ENCODE peak calls at places on chromosomes 2 and 18, in seven cellular contexts. One of them, this sample, is unnamed.

GRCh38 chr18:25287096-25287495 is 64.9 kb downstream of the ZNF521 start:
- DNase-seq in body of pancreas: no peak
- DNase-seq in kidney: no peak
- DNase-seq in upper lobe of right lung: no peak
- DNase-seq in esophagus squamous epithelium: no peak
- DNase-seq in MM.1S: no peak
- DNase-seq in left ventricle myocardium inferior: no peak
- DNase-seq in this sample: no peak

GRCh38 chr2:129759186-129760010 is 220.1 kb upstream of the RAB6C start:
- DNase-seq in left ventricle myocardium inferior: no peak
- DNase-seq in kidney: no peak
- DNase-seq in esophagus squamous epithelium: no peak
- DNase-seq in upper lobe of right lung: no peak
- DNase-seq in MM.1S: no peak
- DNase-seq in body of pancreas: no peak
- DNase-seq in this sample: peak; percentile 38

GRCh38 chr2:121596221-121597080 is 52.8 kb downstream of the CLASP1 start:
- DNase-seq in upper lobe of right lung: no peak
- DNase-seq in left ventricle myocardium inferior: no peak
- DNase-seq in kidney: no peak
- DNase-seq in MM.1S: no peak
- DNase-seq in body of pancreas: peak; percentile 23
- DNase-seq in esophagus squamous epithelium: no peak
- DNase-seq in this sample: peak; percentile 18

GRCh38 chr18:25278415-25278814 is 73.6 kb downstream of the ZNF521 start:
- DNase-seq in kidney: no peak
- DNase-seq in MM.1S: no peak
- DNase-seq in left ventricle myocardium inferior: no peak
- DNase-seq in upper lobe of right lung: no peak
- DNase-seq in esophagus squamous epithelium: no peak
- DNase-seq in body of pancreas: no peak
- DNase-seq in this sample: no peak

GRCh38 chr2:39772086-39772811 is 6.8 kb downstream of the THUMPD2 start:
- DNase-seq in body of pancreas: no peak
- DNase-seq in MM.1S: no peak
- DNase-seq in left ventricle myocardium inferior: no peak
- DNase-seq in upper lobe of right lung: no peak
- DNase-seq in kidney: no peak
- DNase-seq in esophagus squamous epithelium: no peak
- DNase-seq in this sample: no peak

GRCh38 chr2:142870516-142870915 is 6.9 kb upstream of the KYNU start:
- DNase-seq in MM.1S: no peak
- DNase-seq in kidney: no peak
- DNase-seq in upper lobe of right lung: no peak
- DNase-seq in left ventricle myocardium inferior: no peak
- DNase-seq in body of pancreas: no peak
- DNase-seq in esophagus squamous epithelium: no peak
- DNase-seq in this sample: no peak

GRCh38 chr18:45839415-45840395 is 14.2 kb downstream of the SIGLEC15 start:
- DNase-seq in MM.1S: no peak
- DNase-seq in body of pancreas: peak; percentile 43
- DNase-seq in kidney: no peak
- DNase-seq in left ventricle myocardium inferior: no peak
- DNase-seq in esophagus squamous epithelium: no peak
- DNase-seq in upper lobe of right lung: no peak
- DNase-seq in this sample: no peak

GRCh38 chr18:41906528-41907256 is 48.3 kb upstream of the PIK3C3 start:
- DNase-seq in body of pancreas: no peak
- DNase-seq in upper lobe of right lung: no peak
- DNase-seq in kidney: no peak
- DNase-seq in MM.1S: peak; percentile 75
- DNase-seq in left ventricle myocardium inferior: no peak
- DNase-seq in esophagus squamous epithelium: no peak
- DNase-seq in this sample: no peak

GRCh38 chr2:105778344-105778607 is 33.6 kb downstream of the NCK2 start:
- DNase-seq in upper lobe of right lung: no peak
- DNase-seq in kidney: no peak
- DNase-seq in MM.1S: no peak
- DNase-seq in left ventricle myocardium inferior: no peak
- DNase-seq in esophagus squamous epithelium: no peak
- DNase-seq in body of pancreas: no peak
- DNase-seq in this sample: no peak

GRCh38 chr2:47029737-47030524 is 114.3 kb upstream of the MCFD2 start:
- DNase-seq in esophagus squamous epithelium: no peak
- DNase-seq in kidney: no peak
- DNase-seq in MM.1S: no peak
- DNase-seq in body of pancreas: no peak
- DNase-seq in upper lobe of right lung: no peak
- DNase-seq in left ventricle myocardium inferior: no peak
- DNase-seq in this sample: no peak

GRCh38 chr2:113126845-113127645 is at the start of gene IL1RN:
- DNase-seq in left ventricle myocardium inferior: no peak
- DNase-seq in upper lobe of right lung: no peak
- DNase-seq in kidney: no peak
- DNase-seq in MM.1S: no peak
- DNase-seq in body of pancreas: no peak
- DNase-seq in esophagus squamous epithelium: no peak
- DNase-seq in this sample: peak; percentile 22

GRCh38 chr2:23760746-23761145 is 166.2 kb downstream of the ATAD2B start:
- DNase-seq in body of pancreas: no peak
- DNase-seq in esophagus squamous epithelium: no peak
- DNase-seq in kidney: no peak
- DNase-seq in left ventricle myocardium inferior: no peak
- DNase-seq in MM.1S: no peak
- DNase-seq in upper lobe of right lung: no peak
- DNase-seq in this sample: no peak

GRCh38 chr2:217142649-217143266 is 282.9 kb upstream of the TNP1 start:
- DNase-seq in MM.1S: no peak
- DNase-seq in kidney: no peak
- DNase-seq in upper lobe of right lung: no peak
- DNase-seq in body of pancreas: no peak
- DNase-seq in esophagus squamous epithelium: no peak
- DNase-seq in left ventricle myocardium inferior: no peak
- DNase-seq in this sample: no peak

GRCh38 chr2:217953531-217953932 is 49.3 kb downstream of the TNS1 start:
- DNase-seq in body of pancreas: peak; percentile 49
- DNase-seq in upper lobe of right lung: peak; percentile 62
- DNase-seq in MM.1S: no peak
- DNase-seq in kidney: peak; percentile 92
- DNase-seq in esophagus squamous epithelium: no peak
- DNase-seq in left ventricle myocardium inferior: no peak
- DNase-seq in this sample: no peak

GRCh38 chr18:51196811-51197660 is 445 bp downstream of the MEX3C start:
- DNase-seq in kidney: peak; percentile 90
- DNase-seq in body of pancreas: peak; percentile 68
- DNase-seq in left ventricle myocardium inferior: peak; percentile 71
- DNase-seq in esophagus squamous epithelium: no peak
- DNase-seq in upper lobe of right lung: peak; percentile 82
- DNase-seq in MM.1S: peak; percentile 39
- DNase-seq in this sample: no peak

DNA sequence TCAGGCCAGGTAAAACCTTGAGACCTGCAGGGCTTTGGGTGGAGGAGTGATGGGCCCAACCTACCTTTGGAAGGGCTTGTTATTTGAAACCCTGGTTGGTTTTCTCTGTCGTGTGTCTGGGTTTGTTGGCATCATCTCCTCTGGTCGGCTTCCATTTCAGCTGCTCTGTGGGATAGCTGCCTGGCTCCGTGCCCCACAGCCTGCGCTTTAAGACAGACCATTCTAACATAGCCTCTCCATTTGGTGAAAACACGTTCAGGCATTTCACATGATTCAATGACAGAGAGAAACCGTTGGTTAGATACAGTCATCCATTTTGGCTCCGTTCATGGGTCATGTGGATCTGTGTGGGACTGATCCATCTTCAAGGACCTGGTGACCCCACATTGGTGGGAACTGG is 37.0 kb upstream of the LYPD6B start:
- DNase-seq in esophagus squamous epithelium: no peak
- DNase-seq in left ventricle myocardium inferior: no peak
- DNase-seq in upper lobe of right lung: no peak
- DNase-seq in MM.1S: no peak
- DNase-seq in body of pancreas: no peak
- DNase-seq in kidney: no peak
- DNase-seq in this sample: no peak
- H3K36me3 ChIP-seq in esophagus squamous epithelium: no peaks in the 10 kb centered on the region
- H3K36me3 ChIP-seq in left ventricle myocardium inferior: no peaks in the 10 kb centered on the region
- H3K36me3 ChIP-seq in upper lobe of right lung: no peaks in the 10 kb centered on the region
- H3K36me3 ChIP-seq in MM.1S: no peaks in the 10 kb centered on the region
- H3K36me3 ChIP-seq in body of pancreas: no peaks in the 10 kb centered on the region
- H3K36me3 ChIP-seq in kidney: no peaks in the 10 kb centered on the region
- H3K36me3 ChIP-seq in this sample: no peaks in the 10 kb centered on the region

GRCh38 chr18:13219576-13219975 is 1.0 kb downstream of the LDLRAD4 start:
- DNase-seq in esophagus squamous epithelium: no peak
- DNase-seq in body of pancreas: no peak
- DNase-seq in upper lobe of right lung: no peak
- DNase-seq in left ventricle myocardium inferior: no peak
- DNase-seq in MM.1S: no peak
- DNase-seq in kidney: no peak
- DNase-seq in this sample: no peak
- H3K4me3 ChIP-seq in esophagus squamous epithelium: peak overlapping the region; percentile 80
- H3K4me3 ChIP-seq in body of pancreas: no peak overlapping the region
- H3K4me3 ChIP-seq in upper lobe of right lung: peak overlapping the region; percentile 60
- H3K4me3 ChIP-seq in left ventricle myocardium inferior: peak overlapping the region; percentile 74
- H3K4me3 ChIP-seq in MM.1S: no peak overlapping the region
- H3K4me3 ChIP-seq in kidney: no peak overlapping the region
- H3K4me3 ChIP-seq in this sample: peak overlapping the region; percentile 91

DNA sequence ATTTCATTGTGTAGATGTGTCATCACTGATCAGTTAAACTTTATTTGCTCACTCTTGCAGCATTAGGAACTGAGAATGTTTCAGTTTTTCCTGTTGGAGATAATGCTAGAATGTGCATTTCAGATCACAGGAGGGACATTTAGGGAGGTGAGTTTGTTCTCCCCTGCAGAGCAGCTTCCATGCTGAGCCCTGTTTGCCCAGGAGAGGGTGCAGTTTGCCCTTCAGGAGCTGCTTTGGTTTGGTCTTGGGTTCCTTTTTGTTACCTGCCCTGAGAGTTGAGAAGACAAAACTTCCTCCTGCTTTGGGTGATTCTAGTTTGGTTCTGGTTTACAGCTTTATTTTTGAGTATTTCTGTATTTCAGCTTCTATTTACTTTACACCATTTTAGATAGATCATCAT is 49.9 kb downstream of the DGKD start:
- DNase-seq in kidney: no peak
- DNase-seq in upper lobe of right lung: no peak
- DNase-seq in body of pancreas: peak; percentile 35
- DNase-seq in MM.1S: peak; percentile 57
- DNase-seq in left ventricle myocardium inferior: no peak
- DNase-seq in esophagus squamous epithelium: no peak
- DNase-seq in this sample: no peak
- TF ChIP-seq CTCF in kidney: peak; percentile 40
- TF ChIP-seq CTCF in upper lobe of right lung: peak; percentile 65
- TF ChIP-seq CTCF in body of pancreas: peak; percentile 58
- TF ChIP-seq CTCF in MM.1S: peak; percentile 76
- TF ChIP-seq CTCF in left ventricle myocardium inferior: peak; percentile 79
- TF ChIP-seq CTCF in esophagus squamous epithelium: peak; percentile 51
- TF ChIP-seq CTCF in this sample: peak; percentile 63

DNA sequence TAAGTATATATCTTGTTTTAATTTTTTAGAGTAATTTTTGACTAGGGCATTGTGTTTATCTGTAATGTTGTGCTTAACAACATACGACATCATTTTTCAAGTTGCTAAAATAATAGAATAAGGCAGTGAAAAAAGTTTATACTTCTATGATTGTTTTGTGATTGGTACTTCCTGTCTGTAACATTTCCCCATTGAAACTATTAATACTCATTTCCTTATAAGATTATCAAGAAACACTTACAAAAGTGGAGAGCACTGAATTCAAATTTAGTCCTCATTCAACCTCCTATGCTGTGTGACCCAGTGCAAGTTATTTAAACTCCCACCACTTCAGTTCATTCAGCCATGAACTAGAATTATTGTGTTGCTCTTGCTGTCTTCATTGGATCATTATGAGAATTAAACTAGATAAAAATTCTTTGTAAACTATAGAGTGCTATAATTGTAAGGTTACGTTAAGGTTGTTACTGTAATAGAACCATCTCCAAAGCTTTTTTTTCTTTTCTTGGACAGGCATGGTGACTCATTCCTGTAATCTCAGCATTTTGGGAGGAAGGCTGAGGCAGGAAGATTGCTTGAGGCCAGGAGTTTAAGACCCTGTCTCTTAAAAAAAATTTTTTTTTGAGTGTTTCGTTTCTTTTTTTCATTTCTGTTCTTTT is 2.8 kb downstream of the ETAA1 start:
- DNase-seq in MM.1S: no peak
- DNase-seq in left ventricle myocardium inferior: no peak
- DNase-seq in body of pancreas: no peak
- DNase-seq in kidney: no peak
- DNase-seq in esophagus squamous epithelium: no peak
- DNase-seq in upper lobe of right lung: no peak
- DNase-seq in this sample: no peak
- H3K36me3 ChIP-seq in MM.1S: peaks cover 9% of the 10 kb centered on the region
- H3K36me3 ChIP-seq in left ventricle myocardium inferior: peaks cover 28% of the 10 kb centered on the region
- H3K36me3 ChIP-seq in body of pancreas: peaks cover 2% of the 10 kb centered on the region
- H3K36me3 ChIP-seq in kidney: peaks cover 4% of the 10 kb centered on the region
- H3K36me3 ChIP-seq in esophagus squamous epithelium: peaks cover 33% of the 10 kb centered on the region
- H3K36me3 ChIP-seq in upper lobe of right lung: peaks cover 24% of the 10 kb centered on the region
- H3K36me3 ChIP-seq in this sample: peaks cover 12% of the 10 kb centered on the region